ENCODE peak calls at places on chromosome 19, in four cellular contexts. V is H1, H is SK-N-SH, E is GM12878. A is an unnamed sample.

GRCh38 chr19:7595466-7596133 is at the start of gene CAMSAP3:
- DNase-seq in V (peak), H (peak), E (no peak), A (peak)

GRCh38 chr19:38556521-38557174 is 61.1 kb downstream of the MAP4K1 start:
- DNase-seq in V (no peak), H (no peak), E (peak), A (peak)

GRCh38 chr19:1157931-1158884 is 15.9 kb downstream of the SBNO2 start:
- DNase-seq in V (no peak), H (no peak), E (no peak), A (no peak)

GRCh38 chr19:33518541-33518940 is 3.0 kb downstream of the PEPD start:
- DNase-seq in V (no peak), H (no peak), E (no peak), A (no peak)

GRCh38 chr19:50330365-50331078 is 1.3 kb upstream of the KCNC3 start:
- DNase-seq in V (peak), H (peak), E (no peak), A (peak)

GRCh38 chr19:43362179-43362578 is 8.7 kb downstream of the CD177 start:
- DNase-seq in V (no peak), H (no peak), E (no peak), A (no peak)

GRCh38 chr19:43777163-43777700 is 3.5 kb downstream of the KCNN4 start:
- DNase-seq in V (no peak), H (peak), E (no peak), A (peak)

GRCh38 chr19:50268046-50268445 is 61.1 kb downstream of the KCNC3 start:
- DNase-seq in V (no peak), H (no peak), E (no peak), A (no peak)

GRCh38 chr19:6802336-6803035 is 30.0 kb downstream of the VAV1 start:
- DNase-seq in V (no peak), H (no peak), E (peak), A (peak)

GRCh38 chr19:3785938-3786824 is at the start of gene MATK:
- DNase-seq in V (peak), H (peak), E (no peak), A (peak)

GRCh38 chr19:56071151-56071550 is 49.9 kb downstream of the ZNF787 start:
- DNase-seq in V (no peak), H (peak), E (no peak), A (peak)

GRCh38 chr19:403221-404036 is 5.5 kb downstream of the C2CD4C start:
- DNase-seq in V (peak), H (peak), E (no peak), A (no peak)

GRCh38 chr19:17184381-17184841 is 30.7 kb upstream of the USE1 start:
- DNase-seq in V (no peak), H (no peak), E (no peak), A (no peak)

GRCh38 chr19:1076951-1077350 is 10.0 kb downstream of the ARHGAP45 start:
- DNase-seq in V (no peak), H (no peak), E (peak), A (no peak)

GRCh38 chr19:31146546-31147183 is 202.6 kb downstream of the TSHZ3 start:
- DNase-seq in V (no peak), H (no peak), E (no peak), A (no peak)

GRCh38 chr19:35963514-35963913 is 27.3 kb downstream of the LRFN3 start:
- DNase-seq in V (peak), H (no peak), E (no peak), A (peak)

GRCh38 chr19:14139944-14140343 is 3.6 kb upstream of the ASF1B start:
- DNase-seq in V (no peak), H (no peak), E (no peak), A (no peak)

GRCh38 chr19:38210458-38210987 is 13.5 kb downstream of the DPF1 start:
- DNase-seq in V (peak), H (peak), E (no peak), A (no peak)

GRCh38 chr19:5407356-5407755 is 47.9 kb upstream of the ZNRF4 start:
- DNase-seq in V (no peak), H (peak), E (no peak), A (peak)

GRCh38 chr19:54297759-54298305 is 15.1 kb downstream of the LILRA5 start:
- DNase-seq in V (no peak), H (no peak), E (no peak), A (peak)

GRCh38 chr19:34772697-34773554 is at the start of gene ZNF599:
- DNase-seq in V (peak), H (peak), E (peak), A (peak)

GRCh38 chr19:11798391-11799296 is at the start of gene ZNF491:
- DNase-seq in V (peak), H (peak), E (no peak), A (peak)

GRCh38 chr19:38648789-38649304 is 1.4 kb downstream of the ACTN4 start:
- DNase-seq in V (no peak), H (no peak), E (no peak), A (no peak)

GRCh38 chr19:53388168-53388567 is 6.8 kb upstream of the ZNF765 start:
- DNase-seq in V (no peak), H (no peak), E (no peak), A (no peak)

GRCh38 chr19:29889702-29890101 is 52.3 kb upstream of the URI1 start:
- DNase-seq in V (no peak), H (no peak), E (no peak), A (no peak)

GRCh38 chr19:49746206-49746958 is 16.7 kb downstream of the TSKS start:
- DNase-seq in V (peak), H (peak), E (no peak), A (peak)

GRCh38 chr19:5961969-5962945 is 15.7 kb downstream of the RANBP3 start:
- DNase-seq in V (no peak), H (no peak), E (no peak), A (no peak)

GRCh38 chr19:3984584-3984907 is 717 bp downstream of the EEF2 start:
- DNase-seq in V (no peak), H (no peak), E (no peak), A (peak)

GRCh38 chr19:2436384-2436783 is 9.0 kb upstream of the TIMM13 start:
- DNase-seq in V (no peak), H (no peak), E (no peak), A (peak)

GRCh38 chr19:1363599-1363998 is 20.1 kb upstream of the NDUFS7 start:
- DNase-seq in V (no peak), H (no peak), E (no peak), A (no peak)

GRCh38 chr19:31905980-31906948 is 439.1 kb upstream of the ZNF507 start:
- DNase-seq in V (no peak), H (no peak), E (no peak), A (no peak)

GRCh38 chr19:3899531-3900294 is 19.2 kb downstream of the ATCAY start:
- DNase-seq in V (no peak), H (no peak), E (no peak), A (no peak)

GRCh38 chr19:28472111-28472510 is 740.8 kb downstream of the UQCRFS1 start:
- DNase-seq in V (no peak), H (no peak), E (no peak), A (no peak)

GRCh38 chr19:28469544-28469943 is 743.4 kb downstream of the UQCRFS1 start:
- DNase-seq in V (no peak), H (no peak), E (no peak), A (no peak)

GRCh38 chr19:28465317-28466086 is 747.4 kb downstream of the UQCRFS1 start:
- DNase-seq in V (no peak), H (no peak), E (no peak), A (no peak)

GRCh38 chr19:28466107-28467045 is 746.6 kb downstream of the UQCRFS1 start:
- DNase-seq in V (peak), H (peak), E (no peak), A (peak)

DNA sequence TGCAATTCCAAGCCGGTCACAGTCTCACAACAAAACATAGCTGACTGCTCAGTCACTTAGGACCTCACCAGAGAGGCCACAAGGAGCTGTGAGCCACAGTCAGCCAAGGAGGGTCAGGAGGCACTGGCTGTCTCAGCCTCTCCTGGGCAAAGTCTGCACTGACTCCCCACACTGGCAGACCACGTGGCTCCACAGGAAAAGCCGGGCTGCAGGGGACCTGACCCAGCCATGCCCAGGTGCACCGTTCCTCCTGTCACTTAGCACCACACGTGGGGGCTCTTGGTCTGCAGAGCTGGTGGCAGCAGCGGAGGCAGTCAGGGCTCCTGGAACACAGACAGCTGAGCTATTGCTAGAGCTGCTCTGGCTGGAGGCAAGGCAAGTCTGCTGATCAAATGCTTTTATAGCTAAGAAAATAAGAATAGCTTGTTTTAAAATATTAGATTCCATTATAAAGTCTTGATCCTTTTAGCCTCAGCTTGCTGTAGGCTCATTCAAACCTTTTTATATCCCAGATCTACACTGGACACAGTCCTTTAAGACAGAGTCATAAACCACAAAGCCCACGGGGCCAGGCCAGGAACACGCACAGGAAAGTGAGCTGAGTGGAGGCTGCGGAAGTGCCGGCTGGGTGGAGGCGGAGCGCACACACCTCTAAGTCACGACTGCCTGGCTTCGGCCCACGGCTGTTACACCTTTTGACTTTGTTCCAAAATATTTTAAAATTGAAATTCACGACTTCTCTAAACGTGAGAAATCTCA is 744.1 kb downstream of the UQCRFS1 start:
- DNase-seq in V (no peak), H (no peak), E (no peak), A (no peak)
- TF ChIP-seq NRF1 in V (no peak), H (no peak), E (no peak), A (no peak)

DNA sequence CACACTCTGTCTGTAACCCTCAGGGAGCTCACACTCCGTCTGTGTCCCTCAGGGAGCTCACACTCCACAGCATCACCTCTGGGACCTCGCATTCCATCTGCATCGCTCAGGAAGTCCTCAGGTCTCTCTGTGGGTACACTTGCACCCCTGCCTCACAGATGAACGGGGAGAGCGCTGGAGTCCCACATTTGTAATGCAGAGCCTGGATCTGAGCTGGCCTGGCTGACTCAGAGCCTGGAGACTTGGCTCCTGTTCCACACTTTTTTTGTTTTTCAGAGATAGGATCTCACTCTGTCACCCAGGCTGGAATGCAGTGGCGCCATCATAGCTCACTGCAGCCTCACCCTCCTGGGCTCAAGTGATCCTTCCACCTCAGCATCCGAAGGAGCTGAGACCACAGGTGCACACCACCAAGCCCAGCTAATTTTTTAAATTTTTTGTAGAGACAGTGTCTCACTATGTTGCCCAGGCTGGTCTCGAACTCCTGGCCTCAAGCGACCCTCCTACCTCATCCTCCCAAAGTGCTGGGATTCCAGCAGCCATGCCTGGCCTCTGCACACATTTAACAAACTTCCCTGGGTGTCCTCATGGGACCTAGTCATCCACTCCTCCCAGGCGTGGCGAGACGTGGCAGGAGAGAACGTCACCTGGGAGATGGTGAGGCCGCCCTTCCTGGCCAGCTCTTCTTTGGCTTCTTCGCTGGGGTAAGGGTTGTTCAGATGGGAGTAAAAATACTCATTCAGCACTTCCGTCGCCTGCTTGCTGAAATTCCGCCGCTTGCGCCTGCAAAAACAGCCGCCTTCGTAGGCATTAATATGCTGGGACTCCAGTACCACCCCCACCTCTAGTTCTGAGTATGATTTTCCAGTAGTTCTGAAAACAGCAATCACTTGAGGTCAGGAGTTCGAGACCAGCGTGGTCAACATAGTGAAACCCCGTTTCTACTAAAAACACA is 31.0 kb downstream of the CILP2 start:
- DNase-seq in V (no peak), H (no peak), E (no peak), A (no peak)
- TF ChIP-seq NRF1 in V (no peak), H (no peak), E (no peak), A (no peak)

DNA sequence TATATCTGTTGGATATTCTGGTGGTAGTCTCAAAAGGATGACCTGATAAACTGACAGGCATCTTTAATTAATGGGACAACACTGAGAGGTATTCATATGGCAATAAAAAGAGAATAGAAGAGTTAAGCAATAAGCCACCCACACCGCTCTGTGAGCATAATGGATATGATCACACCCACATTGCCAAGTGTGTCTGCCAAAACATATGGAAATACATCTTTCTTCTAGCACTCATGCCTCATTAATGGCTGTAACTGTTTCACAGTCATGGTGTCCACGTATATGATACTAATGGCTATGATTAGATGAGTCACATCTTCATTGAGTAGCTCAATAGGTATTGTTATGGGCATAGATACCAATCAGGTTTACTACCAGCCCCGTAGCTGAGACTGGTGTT is 13.1 kb downstream of the IGFL3 start:
- DNase-seq in V (no peak), H (no peak), E (no peak), A (no peak)
- TF ChIP-seq NRF1 in V (no peak), H (no peak), E (no peak), A (no peak)

DNA sequence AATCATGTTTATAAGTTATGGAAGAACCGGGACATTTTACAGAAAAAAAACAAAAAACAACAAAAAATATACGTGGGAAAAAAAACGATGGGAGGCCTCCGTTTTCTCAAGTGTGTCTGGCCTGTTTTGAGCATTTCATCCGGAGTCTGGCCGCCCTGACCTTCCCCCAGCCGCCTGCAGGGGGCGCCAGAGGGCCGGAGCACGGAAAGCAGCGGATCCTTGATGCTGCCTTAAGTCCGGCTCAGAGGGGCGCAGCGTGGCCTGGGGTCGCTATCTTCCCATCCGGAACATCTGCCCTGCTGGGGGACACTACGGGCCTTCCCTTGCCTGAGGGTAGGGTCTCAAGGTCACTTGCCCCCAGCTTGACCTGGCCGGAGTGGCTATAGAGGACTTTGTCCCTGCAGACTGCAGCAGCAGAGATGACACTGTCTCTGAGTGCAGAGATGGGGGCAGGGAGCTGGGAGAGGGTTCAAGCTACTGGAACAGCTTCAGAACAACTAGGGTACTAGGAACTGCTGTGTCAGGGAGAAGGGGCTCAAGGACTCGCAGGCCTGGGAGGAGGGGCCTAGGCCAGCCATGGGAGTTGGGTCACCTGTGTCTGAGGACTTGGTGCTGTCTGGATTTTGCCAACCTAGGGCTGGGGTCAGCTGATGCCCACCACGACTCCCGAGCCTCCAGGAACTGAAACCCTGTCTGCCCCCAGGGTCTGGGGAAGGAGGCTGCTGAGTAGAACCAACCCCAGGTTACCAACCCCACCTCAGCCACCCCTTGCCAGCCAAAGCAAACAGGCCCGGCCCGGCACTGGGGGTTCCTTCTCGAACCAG is 1.8 kb upstream of the APOE start:
- DNase-seq in V (peak), H (peak), E (no peak), A (peak)
- TF ChIP-seq NRF1 in V (no peak), H (no peak), E (no peak), A (peak)

GRCh38 chr19:9018163-9018875 is 8.1 kb upstream of the MUC16 start:
- DNase-seq in V (no peak), H (no peak), E (no peak), A (no peak)
- TF ChIP-seq NRF1 in V (no peak), H (no peak), E (no peak), A (no peak)

DNA sequence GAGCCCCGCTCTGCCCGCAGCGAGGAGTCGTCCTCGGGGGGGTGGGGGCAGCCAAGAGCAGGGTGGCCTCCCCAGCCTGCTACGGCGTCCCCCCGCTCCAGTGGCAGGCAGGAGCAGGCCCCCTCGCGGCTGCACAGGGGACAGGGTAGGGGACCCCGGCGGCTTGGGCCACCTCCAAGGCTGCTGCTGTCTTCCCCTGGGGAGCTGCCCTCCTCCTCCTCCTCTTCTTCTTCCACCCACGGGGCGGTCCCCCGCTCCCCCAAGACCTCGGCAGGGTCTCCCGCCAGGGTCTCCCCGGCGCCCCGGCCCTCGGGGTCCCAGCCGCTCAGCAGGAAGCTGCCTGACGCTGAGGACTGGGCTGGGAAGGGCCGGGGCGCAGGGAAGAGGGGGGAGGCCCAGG is 12.7 kb downstream of the LMTK3 start:
- DNase-seq in V (no peak), H (peak), E (no peak), A (no peak)
- TF ChIP-seq NRF1 in V (no peak), H (no peak), E (no peak), A (no peak)

A was measured in K562.